ENCODE peak calls at places on chromosomes 11 and 22, in ten cellular contexts. F is HepG2, R is HCT116, K is upper lobe of left lung, N is stomach, U is prostate gland, A is esophagus muscularis mucosa, D is transverse colon, Z is GM12878, L is breast epithelium. T is an unnamed sample.

GRCh38 chr22:38843716-38844660 is at the start of gene NPTXR:
- DNase-seq in F (peak), R (no peak), K (no peak), N (peak), U (peak), A (no peak), D (peak), Z (no peak), L (no peak), T (no peak)

GRCh38 chr22:20813056-20813455 is 39.1 kb downstream of the SERPIND1 start:
- DNase-seq in F (no peak), R (no peak), K (no peak), N (no peak), U (no peak), A (no peak), D (no peak), Z (no peak), L (peak), T (no peak)

GRCh38 chr11:117903505-117904382 is 25.5 kb downstream of the TMPRSS13 start:
- DNase-seq in F (no peak), R (no peak), K (peak), N (no peak), U (no peak), A (no peak), D (no peak), Z (no peak), L (peak), T (no peak)

GRCh38 chr11:35029979-35030378 is 109.0 kb upstream of the CD44 start:
- DNase-seq in F (no peak), R (no peak), K (peak), N (no peak), U (no peak), A (no peak), D (no peak), Z (peak), L (no peak), T (no peak)

GRCh38 chr11:112279901-112280267 is 19.2 kb upstream of the PLET1 start:
- DNase-seq in F (peak), R (no peak), K (peak), N (peak), U (peak), A (no peak), D (peak), Z (peak), L (no peak), T (peak)

GRCh38 chr22:46272196-46272595 is 4.4 kb downstream of the TTC38 start:
- DNase-seq in F (no peak), R (no peak), K (no peak), N (no peak), U (no peak), A (no peak), D (no peak), Z (no peak), L (no peak), T (peak)

GRCh38 chr11:116913000-116913399 is 75.6 kb upstream of the APOA1 start:
- DNase-seq in F (no peak), R (no peak), K (no peak), N (no peak), U (no peak), A (no peak), D (no peak), Z (no peak), L (no peak), T (no peak)

GRCh38 chr11:14645247-14645912 is 1.8 kb downstream of the PDE3B start:
- DNase-seq in F (peak), R (no peak), K (no peak), N (no peak), U (no peak), A (no peak), D (no peak), Z (no peak), L (no peak), T (no peak)

GRCh38 chr11:46075168-46075567 is 46.1 kb downstream of the PHF21A start:
- DNase-seq in F (no peak), R (no peak), K (no peak), N (no peak), U (peak), A (no peak), D (no peak), Z (no peak), L (no peak), T (no peak)

GRCh38 chr11:1483445-1483961 is 3.1 kb downstream of the MOB2 start:
- DNase-seq in F (no peak), R (no peak), K (no peak), N (no peak), U (no peak), A (no peak), D (no peak), Z (no peak), L (no peak), T (no peak)

GRCh38 chr11:126332221-126332711 is 23.2 kb upstream of the ST3GAL4 start:
- DNase-seq in F (no peak), R (no peak), K (no peak), N (no peak), U (no peak), A (no peak), D (no peak), Z (no peak), L (peak), T (peak)

GRCh38 chr11:117814766-117815261 is 9.7 kb downstream of the FXYD2 start:
- DNase-seq in F (peak), R (no peak), K (peak), N (peak), U (peak), A (peak), D (peak), Z (peak), L (no peak), T (no peak)

GRCh38 chr11:76443254-76443935 is 1.4 kb upstream of the EMSY start:
- DNase-seq in F (no peak), R (no peak), K (no peak), N (no peak), U (no peak), A (no peak), D (no peak), Z (no peak), L (no peak), T (no peak)

GRCh38 chr11:8717876-8718753 is 35.5 kb downstream of the RPL27A start:
- DNase-seq in F (peak), R (no peak), K (peak), N (peak), U (peak), A (no peak), D (peak), Z (no peak), L (no peak), T (no peak)

GRCh38 chr22:28247667-28248363 is 328.8 kb upstream of the PITPNB start:
- DNase-seq in F (no peak), R (no peak), K (no peak), N (no peak), U (no peak), A (no peak), D (no peak), Z (no peak), L (no peak), T (no peak)
- TF ChIP-seq POLR2AphosphoS5 in F (no peak), R (no peak), K (no peak), N (no peak), U (no peak), A (no peak), D (no peak), Z (no peak), L (no peak), T (no peak)

DNA sequence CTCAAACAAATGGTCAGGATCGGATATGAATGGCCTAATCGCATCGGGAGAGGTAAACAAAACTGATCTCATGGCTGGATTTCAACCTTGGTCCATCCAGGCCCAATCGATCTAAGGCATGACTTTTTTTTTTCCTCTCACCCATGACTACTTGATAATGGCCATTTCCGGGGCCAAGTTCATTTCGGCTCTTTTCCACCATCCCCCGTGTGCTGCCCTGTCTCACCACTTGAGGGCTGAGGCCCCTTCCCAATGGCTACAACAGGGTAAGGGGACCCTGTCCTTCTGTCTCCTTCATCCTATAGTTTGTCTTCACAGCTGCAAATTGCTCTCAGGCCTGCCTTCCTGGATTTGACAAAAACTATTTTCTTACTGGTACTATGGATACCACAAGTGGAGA is 26.7 kb downstream of the GRAP2 start:
- DNase-seq in F (peak), R (no peak), K (no peak), N (no peak), U (no peak), A (no peak), D (no peak), Z (no peak), L (no peak), T (no peak)
- TF ChIP-seq CTCF in F (peak), R (peak), K (no peak), N (no peak), U (no peak), A (no peak), D (no peak), Z (peak), L (no peak), T (no peak)

GRCh38 chr11:72788250-72788649 is 5.6 kb downstream of the STARD10 start:
- DNase-seq in F (no peak), R (no peak), K (no peak), N (peak), U (no peak), A (no peak), D (no peak), Z (no peak), L (no peak), T (no peak)

GRCh38 chr11:72784662-72785061 is 9.2 kb downstream of the STARD10 start:
- DNase-seq in F (no peak), R (no peak), K (no peak), N (no peak), U (no peak), A (no peak), D (no peak), Z (no peak), L (no peak), T (no peak)

GRCh38 chr11:72789493-72790131 is 4.2 kb downstream of the STARD10 start:
- DNase-seq in F (no peak), R (no peak), K (no peak), N (peak), U (no peak), A (no peak), D (no peak), Z (no peak), L (no peak), T (no peak)

GRCh38 chr11:72786305-72787261 is 7.3 kb downstream of the STARD10 start:
- DNase-seq in F (peak), R (no peak), K (peak), N (peak), U (peak), A (no peak), D (peak), Z (no peak), L (peak), T (no peak)

GRCh38 chr11:72787262-72788104 is 6.4 kb downstream of the STARD10 start:
- DNase-seq in F (peak), R (no peak), K (no peak), N (no peak), U (no peak), A (no peak), D (peak), Z (no peak), L (no peak), T (no peak)
- TF ChIP-seq POLR2A in F (peak), R (peak), K (no peak), N (no peak), U (no peak), A (no peak), D (peak), Z (no peak), L (no peak), T (no peak)

DNA sequence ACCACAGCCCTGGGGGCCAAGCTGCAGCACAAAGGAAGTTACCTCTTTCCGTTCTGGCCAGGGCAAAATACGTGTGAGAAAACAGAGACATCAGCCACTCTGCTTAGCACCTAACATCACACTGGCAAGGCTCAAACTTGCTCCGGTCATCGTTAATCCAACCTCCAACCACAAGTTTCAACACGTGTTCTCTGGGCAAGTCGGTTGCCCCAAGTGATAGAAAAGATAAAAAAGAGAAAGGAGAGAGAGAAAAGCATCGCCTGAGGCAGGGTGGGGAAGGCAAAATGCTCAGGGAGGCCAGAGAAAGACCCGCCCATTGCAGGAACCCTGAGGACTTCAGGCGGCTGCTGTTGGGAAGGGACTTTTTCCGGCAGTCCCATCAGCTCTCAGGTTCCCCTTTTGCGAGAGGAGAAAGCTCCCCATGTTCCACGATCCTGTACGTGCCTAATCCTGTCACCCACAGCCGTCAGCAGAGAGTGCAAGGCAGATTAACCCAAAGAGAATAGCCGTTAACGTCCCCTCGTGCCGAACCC is 18.5 kb upstream of the B4GALNT4 start:
- DNase-seq in F (no peak), R (no peak), K (no peak), N (no peak), U (peak), A (no peak), D (no peak), Z (peak), L (peak), T (no peak)
- TF ChIP-seq POLR2AphosphoS5 in F (no peak), R (no peak), K (no peak), N (no peak), U (peak), A (no peak), D (no peak), Z (peak), L (no peak), T (no peak)

T was measured in suprapubic skin.